ENCODE peak calls at places on chromosomes 11 and 22, in five cellular contexts. One of them, this sample, is unnamed.

GRCh38 chr11:455566-456147 is 5.6 kb downstream of the PTDSS2 start:
- DNase-seq in K562: no peak
- DNase-seq in HCT116: no peak
- DNase-seq in SK-N-SH: no peak
- DNase-seq in GM12878: no peak
- DNase-seq in this sample: no peak

GRCh38 chr22:34722901-34723300 is 343.1 kb upstream of the ISX start:
- DNase-seq in HCT116: no peak
- DNase-seq in K562: no peak
- DNase-seq in GM12878: no peak
- DNase-seq in SK-N-SH: no peak
- DNase-seq in this sample: no peak

GRCh38 chr11:80595011-80595410 is 1154.2 kb upstream of the TENM4 start:
- DNase-seq in GM12878: no peak
- DNase-seq in K562: no peak
- DNase-seq in HCT116: no peak
- DNase-seq in SK-N-SH: no peak
- DNase-seq in this sample: no peak

GRCh38 chr11:64859542-64860414 is 15.3 kb upstream of the CDC42BPG start:
- DNase-seq in K562: no peak
- DNase-seq in SK-N-SH: no peak
- DNase-seq in HCT116: no peak
- DNase-seq in GM12878: peak
- DNase-seq in this sample: no peak

GRCh38 chr11:117840881-117841581 is 16.5 kb upstream of the FXYD2 start:
- DNase-seq in HCT116: no peak
- DNase-seq in K562: no peak
- DNase-seq in GM12878: no peak
- DNase-seq in SK-N-SH: no peak
- DNase-seq in this sample: no peak

GRCh38 chr11:24496371-24496727 is 504 bp upstream of the LUZP2 start:
- DNase-seq in HCT116: no peak
- DNase-seq in GM12878: no peak
- DNase-seq in K562: no peak
- DNase-seq in SK-N-SH: no peak
- DNase-seq in this sample: no peak

GRCh38 chr11:65107751-65108468 is 3.8 kb upstream of the TM7SF2 start:
- DNase-seq in SK-N-SH: no peak
- DNase-seq in HCT116: no peak
- DNase-seq in GM12878: no peak
- DNase-seq in K562: no peak
- DNase-seq in this sample: no peak

GRCh38 chr11:20474176-20474950 is 86.8 kb downstream of the PRMT3 start:
- DNase-seq in K562: no peak
- DNase-seq in HCT116: no peak
- DNase-seq in GM12878: no peak
- DNase-seq in SK-N-SH: no peak
- DNase-seq in this sample: no peak

GRCh38 chr11:76240666-76241065 is 34.4 kb upstream of the WNT11 start:
- DNase-seq in GM12878: no peak
- DNase-seq in HCT116: no peak
- DNase-seq in K562: no peak
- DNase-seq in SK-N-SH: no peak
- DNase-seq in this sample: no peak

GRCh38 chr11:127252321-127252720 is 251.8 kb upstream of the KIRREL3 start:
- DNase-seq in SK-N-SH: no peak
- DNase-seq in HCT116: no peak
- DNase-seq in K562: no peak
- DNase-seq in GM12878: no peak
- DNase-seq in this sample: no peak

GRCh38 chr11:12087075-12087775 is 23.2 kb upstream of the MICAL2 start:
- DNase-seq in HCT116: peak
- DNase-seq in K562: peak
- DNase-seq in GM12878: no peak
- DNase-seq in SK-N-SH: no peak
- DNase-seq in this sample: no peak

GRCh38 chr11:84901986-84902385 is 725.2 kb downstream of the DLG2 start:
- DNase-seq in HCT116: no peak
- DNase-seq in GM12878: no peak
- DNase-seq in SK-N-SH: no peak
- DNase-seq in K562: no peak
- DNase-seq in this sample: no peak

GRCh38 chr11:6251990-6252473 is 7.6 kb upstream of the CCKBR start:
- DNase-seq in GM12878: no peak
- DNase-seq in K562: peak
- DNase-seq in HCT116: no peak
- DNase-seq in SK-N-SH: no peak
- DNase-seq in this sample: no peak

GRCh38 chr11:113137735-113138529 is 176.5 kb upstream of the TTC12 start:
- DNase-seq in HCT116: no peak
- DNase-seq in K562: no peak
- DNase-seq in SK-N-SH: peak
- DNase-seq in GM12878: no peak
- DNase-seq in this sample: no peak

GRCh38 chr11:118263694-118264567 is at the start of gene MPZL2:
- DNase-seq in GM12878: no peak
- DNase-seq in K562: no peak
- DNase-seq in SK-N-SH: no peak
- DNase-seq in HCT116: peak
- DNase-seq in this sample: peak

GRCh38 chr11:9178716-9179115 is 86.4 kb downstream of the DENND5A start:
- DNase-seq in K562: no peak
- DNase-seq in SK-N-SH: no peak
- DNase-seq in HCT116: no peak
- DNase-seq in GM12878: no peak
- DNase-seq in this sample: no peak

GRCh38 chr11:76739798-76740197 is 43.4 kb upstream of the TSKU start:
- DNase-seq in K562: no peak
- DNase-seq in GM12878: no peak
- DNase-seq in SK-N-SH: no peak
- DNase-seq in HCT116: no peak
- DNase-seq in this sample: no peak

GRCh38 chr11:126476256-126476970 is 120.9 kb downstream of the ST3GAL4 start:
- DNase-seq in HCT116: no peak
- DNase-seq in SK-N-SH: peak
- DNase-seq in GM12878: no peak
- DNase-seq in K562: no peak
- DNase-seq in this sample: no peak

GRCh38 chr11:102981324-102981910 is 25.9 kb upstream of the MMP13 start:
- DNase-seq in HCT116: no peak
- DNase-seq in K562: no peak
- DNase-seq in SK-N-SH: no peak
- DNase-seq in GM12878: no peak
- DNase-seq in this sample: no peak

GRCh38 chr11:82988936-82989627 is 82.6 kb downstream of the RAB30 start:
- DNase-seq in SK-N-SH: no peak
- DNase-seq in K562: peak
- DNase-seq in HCT116: no peak
- DNase-seq in GM12878: no peak
- DNase-seq in this sample: no peak

GRCh38 chr11:7004482-7004881 is 15.7 kb downstream of the ZNF214 start:
- DNase-seq in GM12878: no peak
- DNase-seq in SK-N-SH: no peak
- DNase-seq in HCT116: no peak
- DNase-seq in K562: no peak
- DNase-seq in this sample: no peak

GRCh38 chr11:102576350-102576749 is 45.8 kb upstream of the MMP7 start:
- DNase-seq in GM12878: no peak
- DNase-seq in HCT116: no peak
- DNase-seq in SK-N-SH: no peak
- DNase-seq in K562: no peak
- DNase-seq in this sample: no peak

GRCh38 chr22:48662476-48663150 is 1165.1 kb downstream of the BRD1 start:
- DNase-seq in GM12878: no peak
- DNase-seq in K562: no peak
- DNase-seq in SK-N-SH: no peak
- DNase-seq in HCT116: no peak
- DNase-seq in this sample: no peak

GRCh38 chr22:48664586-48664985 is 1163.1 kb downstream of the BRD1 start:
- DNase-seq in HCT116: no peak
- DNase-seq in SK-N-SH: no peak
- DNase-seq in K562: no peak
- DNase-seq in GM12878: no peak
- DNase-seq in this sample: no peak

GRCh38 chr22:48661984-48662383 is 1165.7 kb downstream of the BRD1 start:
- DNase-seq in GM12878: no peak
- DNase-seq in HCT116: no peak
- DNase-seq in K562: no peak
- DNase-seq in SK-N-SH: no peak
- DNase-seq in this sample: no peak

GRCh38 chr22:48665286-48666010 is 1162.2 kb downstream of the BRD1 start:
- DNase-seq in K562: no peak
- DNase-seq in SK-N-SH: peak
- DNase-seq in GM12878: no peak
- DNase-seq in HCT116: no peak
- DNase-seq in this sample: no peak

DNA sequence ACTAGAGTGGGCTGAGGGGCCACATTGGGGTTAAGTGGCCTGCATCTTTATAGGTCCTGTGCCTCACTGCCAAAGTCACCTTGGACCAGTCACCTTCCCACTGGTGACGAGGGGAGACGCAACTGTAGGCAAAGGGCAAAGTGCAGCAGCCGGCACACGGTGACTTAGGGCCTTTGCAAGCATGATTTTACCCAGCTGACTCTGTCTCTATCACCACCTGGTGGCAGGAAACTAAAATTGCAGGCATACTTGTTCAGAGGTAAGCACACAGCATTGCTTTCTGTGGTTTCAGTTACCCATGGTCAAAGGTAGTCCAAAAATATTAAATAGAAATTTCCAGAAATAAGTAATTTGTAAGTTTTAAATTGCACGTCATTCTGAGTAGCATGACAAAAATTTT is 1164.4 kb downstream of the BRD1 start:
- DNase-seq in SK-N-SH: no peak
- DNase-seq in K562: peak
- DNase-seq in GM12878: no peak
- DNase-seq in HCT116: peak
- DNase-seq in this sample: no peak
- TF ChIP-seq JUND in SK-N-SH: no peak
- TF ChIP-seq JUND in K562: no peak
- TF ChIP-seq JUND in GM12878: no peak
- TF ChIP-seq JUND in HCT116: no peak
- TF ChIP-seq JUND in this sample: no peak

GRCh38 chr22:46750861-46751260 is 11.6 kb upstream of the TBC1D22A start:
- DNase-seq in K562: no peak
- DNase-seq in HCT116: no peak
- DNase-seq in GM12878: no peak
- DNase-seq in SK-N-SH: no peak
- DNase-seq in this sample: no peak

GRCh38 chr22:46753761-46754109 is 8.7 kb upstream of the TBC1D22A start:
- DNase-seq in HCT116: no peak
- DNase-seq in K562: no peak
- DNase-seq in SK-N-SH: no peak
- DNase-seq in GM12878: no peak
- DNase-seq in this sample: no peak

GRCh38 chr22:46752911-46753310 is 9.5 kb upstream of the TBC1D22A start:
- DNase-seq in HCT116: no peak
- DNase-seq in K562: no peak
- DNase-seq in GM12878: no peak
- DNase-seq in SK-N-SH: no peak
- DNase-seq in this sample: no peak

GRCh38 chr22:46753360-46753759 is 9.1 kb upstream of the TBC1D22A start:
- DNase-seq in HCT116: no peak
- DNase-seq in SK-N-SH: no peak
- DNase-seq in GM12878: no peak
- DNase-seq in K562: no peak
- DNase-seq in this sample: no peak

GRCh38 chr22:46752286-46752685 is 10.2 kb upstream of the TBC1D22A start:
- DNase-seq in GM12878: no peak
- DNase-seq in HCT116: no peak
- DNase-seq in SK-N-SH: no peak
- DNase-seq in K562: no peak
- DNase-seq in this sample: no peak
- TF ChIP-seq JUND in GM12878: no peak
- TF ChIP-seq JUND in HCT116: no peak
- TF ChIP-seq JUND in SK-N-SH: no peak
- TF ChIP-seq JUND in K562: no peak
- TF ChIP-seq JUND in this sample: no peak

GRCh38 chr11:18280438-18281046 is 14.5 kb downstream of the SAA1 start:
- DNase-seq in SK-N-SH: no peak
- DNase-seq in GM12878: peak
- DNase-seq in K562: no peak
- DNase-seq in HCT116: no peak
- DNase-seq in this sample: no peak

GRCh38 chr11:18277560-18278271 is 11.7 kb downstream of the SAA1 start:
- DNase-seq in GM12878: no peak
- DNase-seq in K562: no peak
- DNase-seq in HCT116: no peak
- DNase-seq in SK-N-SH: no peak
- DNase-seq in this sample: no peak

GRCh38 chr11:18285841-18286240 is 19.8 kb downstream of the SAA1 start:
- DNase-seq in SK-N-SH: no peak
- DNase-seq in HCT116: no peak
- DNase-seq in K562: no peak
- DNase-seq in GM12878: no peak
- DNase-seq in this sample: no peak

GRCh38 chr11:18282626-18283025 is 16.6 kb downstream of the SAA1 start:
- DNase-seq in SK-N-SH: no peak
- DNase-seq in HCT116: no peak
- DNase-seq in K562: no peak
- DNase-seq in GM12878: no peak
- DNase-seq in this sample: no peak
- TF ChIP-seq JUND in SK-N-SH: no peak
- TF ChIP-seq JUND in HCT116: no peak
- TF ChIP-seq JUND in K562: no peak
- TF ChIP-seq JUND in GM12878: no peak
- TF ChIP-seq JUND in this sample: no peak

GRCh38 chr11:70536051-70536877 is 137.9 kb downstream of the CTTN start:
- DNase-seq in K562: no peak
- DNase-seq in SK-N-SH: peak
- DNase-seq in GM12878: no peak
- DNase-seq in HCT116: no peak
- DNase-seq in this sample: no peak
- TF ChIP-seq JUND in K562: no peak
- TF ChIP-seq JUND in SK-N-SH: no peak
- TF ChIP-seq JUND in GM12878: no peak
- TF ChIP-seq JUND in HCT116: no peak
- TF ChIP-seq JUND in this sample: no peak

DNA sequence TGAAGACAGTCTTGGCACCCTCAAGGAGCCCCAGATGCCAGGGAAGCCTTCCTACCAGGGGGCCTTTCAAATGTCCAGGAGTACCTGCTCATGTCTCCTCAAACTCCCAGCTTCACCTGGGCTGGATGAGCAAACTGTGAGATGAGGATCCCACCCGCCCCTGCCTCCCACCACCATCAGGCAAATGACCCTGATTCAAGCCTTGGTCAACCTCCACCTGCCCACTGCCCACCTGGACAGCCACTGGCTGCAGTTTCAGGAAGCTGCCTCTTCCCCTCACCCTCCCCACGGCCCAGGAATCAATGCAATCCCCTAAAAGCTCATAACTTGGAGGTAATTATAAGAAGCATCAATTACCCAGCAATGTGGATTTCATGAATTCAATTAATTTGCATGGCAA is 122.7 kb downstream of the BUD13 start:
- DNase-seq in HCT116: no peak
- DNase-seq in GM12878: no peak
- DNase-seq in K562: no peak
- DNase-seq in SK-N-SH: no peak
- DNase-seq in this sample: no peak
- TF ChIP-seq JUND in HCT116: no peak
- TF ChIP-seq JUND in GM12878: no peak
- TF ChIP-seq JUND in K562: no peak
- TF ChIP-seq JUND in SK-N-SH: no peak
- TF ChIP-seq JUND in this sample: no peak

This sample was measured in T47D.